ENCODE peak calls at places on chromosomes 12 and 14, in eight cellular contexts. O, C, P, J, Z, N, A and V are unnamed samples.

GRCh38 chr12:31265722-31266121 is 60.2 kb downstream of the SINHCAF start:
- DNase-seq in O (no peak), C (no peak), P (no peak), J (no peak), Z (no peak), N (no peak), A (no peak), V (no peak)

GRCh38 chr14:28773917-28774691 is 7.5 kb downstream of the FOXG1 start:
- DNase-seq in O (peak), C (no peak), P (no peak), J (no peak), Z (no peak), N (no peak), A (no peak), V (no peak)

GRCh38 chr14:99818503-99819036 is 25.4 kb downstream of the EML1 start:
- DNase-seq in O (no peak), C (no peak), P (no peak), J (no peak), Z (no peak), N (no peak), A (no peak), V (no peak)

GRCh38 chr12:115404761-115405470 is 720.9 kb upstream of the TBX3 start:
- DNase-seq in O (peak), C (no peak), P (no peak), J (no peak), Z (peak), N (no peak), A (no peak), V (peak)

GRCh38 chr12:93089805-93090569 is 160.9 kb upstream of the EEA1 start:
- DNase-seq in O (peak), C (no peak), P (no peak), J (no peak), Z (no peak), N (no peak), A (peak), V (no peak)

GRCh38 chr12:55932546-55932919 is 1.6 kb downstream of the DGKA start:
- DNase-seq in O (peak), C (no peak), P (no peak), J (no peak), Z (no peak), N (peak), A (peak), V (no peak)

GRCh38 chr12:93242154-93242958 is 135.4 kb upstream of the NUDT4 start:
- DNase-seq in O (no peak), C (no peak), P (no peak), J (no peak), Z (no peak), N (no peak), A (no peak), V (no peak)

GRCh38 chr14:100025111-100025510 is 40.1 kb upstream of the EVL start:
- DNase-seq in O (peak), C (no peak), P (peak), J (peak), Z (peak), N (peak), A (peak), V (no peak)

GRCh38 chr12:117098361-117099217 is 627 bp downstream of the TESC start:
- DNase-seq in O (peak), C (no peak), P (peak), J (no peak), Z (no peak), N (no peak), A (peak), V (no peak)

GRCh38 chr12:3214508-3215365 is 137.6 kb downstream of the TSPAN9 start:
- DNase-seq in O (no peak), C (no peak), P (no peak), J (no peak), Z (no peak), N (no peak), A (no peak), V (no peak)

GRCh38 chr12:89162704-89163261 is 189.5 kb downstream of the DUSP6 start:
- DNase-seq in O (peak), C (no peak), P (peak), J (no peak), Z (no peak), N (peak), A (peak), V (peak)

GRCh38 chr12:78181544-78182162 is 351.0 kb downstream of the NAV3 start:
- DNase-seq in O (peak), C (no peak), P (no peak), J (no peak), Z (peak), N (no peak), A (peak), V (no peak)

GRCh38 chr12:114683709-114684097 is 272 bp downstream of the TBX3 start:
- DNase-seq in O (no peak), C (no peak), P (no peak), J (no peak), Z (no peak), N (no peak), A (no peak), V (no peak)

GRCh38 chr14:23302290-23303225 is at the start of gene PPP1R3E:
- DNase-seq in O (peak), C (peak), P (peak), J (no peak), Z (peak), N (peak), A (peak), V (peak)

GRCh38 chr12:107731376-107731775 is 29.6 kb downstream of the PRDM4 start:
- DNase-seq in O (no peak), C (no peak), P (no peak), J (no peak), Z (no peak), N (no peak), A (no peak), V (no peak)

GRCh38 chr14:52458721-52459085 is 93.6 kb downstream of the TXNDC16 start:
- DNase-seq in O (no peak), C (no peak), P (no peak), J (no peak), Z (no peak), N (no peak), A (no peak), V (no peak)

GRCh38 chr12:59119676-59120075 is 199.4 kb upstream of the LRIG3 start:
- DNase-seq in O (no peak), C (no peak), P (no peak), J (no peak), Z (no peak), N (no peak), A (no peak), V (no peak)

GRCh38 chr12:65811968-65812700 is 12.1 kb upstream of the HMGA2 start:
- DNase-seq in O (no peak), C (no peak), P (no peak), J (no peak), Z (no peak), N (no peak), A (no peak), V (no peak)

GRCh38 chr12:79531547-79531946 is 159.2 kb downstream of the PAWR start:
- DNase-seq in O (peak), C (no peak), P (no peak), J (no peak), Z (peak), N (no peak), A (no peak), V (no peak)

GRCh38 chr12:12540261-12541013 is 22.2 kb downstream of the DUSP16 start:
- DNase-seq in O (no peak), C (no peak), P (no peak), J (no peak), Z (no peak), N (no peak), A (no peak), V (no peak)

GRCh38 chr12:92810370-92810769 is 107.6 kb downstream of the PLEKHG7 start:
- DNase-seq in O (no peak), C (no peak), P (no peak), J (no peak), Z (no peak), N (no peak), A (no peak), V (no peak)

GRCh38 chr12:64731683-64732082 is 27.5 kb downstream of the GNS start:
- DNase-seq in O (no peak), C (no peak), P (no peak), J (no peak), Z (no peak), N (no peak), A (no peak), V (no peak)

GRCh38 chr12:106254724-106255123 is 6.9 kb upstream of the CKAP4 start:
- DNase-seq in O (no peak), C (no peak), P (no peak), J (no peak), Z (no peak), N (no peak), A (no peak), V (no peak)

GRCh38 chr12:76060111-76060510 is 24.4 kb downstream of the NAP1L1 start:
- DNase-seq in O (no peak), C (no peak), P (no peak), J (no peak), Z (no peak), N (no peak), A (no peak), V (no peak)

GRCh38 chr14:41548666-41549065 is 58.0 kb upstream of the LRFN5 start:
- DNase-seq in O (no peak), C (no peak), P (no peak), J (no peak), Z (no peak), N (no peak), A (no peak), V (no peak)

GRCh38 chr12:104604070-104604994 is 147.6 kb downstream of the CHST11 start:
- DNase-seq in O (peak), C (peak), P (peak), J (peak), Z (no peak), N (peak), A (peak), V (no peak)

GRCh38 chr14:52954346-52955214 is 3.7 kb upstream of the FERMT2 start:
- DNase-seq in O (no peak), C (no peak), P (no peak), J (no peak), Z (no peak), N (no peak), A (no peak), V (no peak)

GRCh38 chr12:129607756-129608155 is 296.1 kb downstream of the TMEM132D start:
- DNase-seq in O (no peak), C (no peak), P (no peak), J (no peak), Z (no peak), N (no peak), A (no peak), V (no peak)

GRCh38 chr12:71840226-71840847 is 778 bp downstream of the TBC1D15 start:
- DNase-seq in O (peak), C (no peak), P (no peak), J (no peak), Z (peak), N (no peak), A (no peak), V (no peak)

GRCh38 chr14:22427771-22428228 is 161.2 kb downstream of the DAD1 start:
- DNase-seq in O (peak), C (no peak), P (no peak), J (no peak), Z (peak), N (peak), A (no peak), V (no peak)

GRCh38 chr12:76018111-76018510 is 13.5 kb downstream of the PHLDA1 start:
- DNase-seq in O (peak), C (no peak), P (no peak), J (no peak), Z (peak), N (peak), A (no peak), V (no peak)

GRCh38 chr12:104175726-104176247 is 37.8 kb upstream of the NFYB start:
- DNase-seq in O (no peak), C (no peak), P (no peak), J (no peak), Z (no peak), N (no peak), A (no peak), V (no peak)

GRCh38 chr14:77005559-77005958 is 22.9 kb downstream of the IRF2BPL start:
- DNase-seq in O (no peak), C (no peak), P (no peak), J (no peak), Z (no peak), N (no peak), A (no peak), V (no peak)

GRCh38 chr14:99296517-99296916 is 24.5 kb upstream of the BCL11B start:
- DNase-seq in O (no peak), C (no peak), P (no peak), J (no peak), Z (no peak), N (no peak), A (no peak), V (no peak)

GRCh38 chr12:84507914-84508313 is 404.7 kb downstream of the SLC6A15 start:
- DNase-seq in O (no peak), C (no peak), P (no peak), J (no peak), Z (no peak), N (no peak), A (no peak), V (no peak)

GRCh38 chr12:70983692-70984091 is 63.2 kb upstream of the PTPRR start:
- DNase-seq in O (no peak), C (no peak), P (no peak), J (no peak), Z (no peak), N (no peak), A (no peak), V (no peak)

GRCh38 chr14:87566986-87567385 is 426.0 kb downstream of the GALC start:
- DNase-seq in O (no peak), C (no peak), P (no peak), J (no peak), Z (no peak), N (no peak), A (no peak), V (no peak)

GRCh38 chr14:104086661-104087461 is 1.4 kb downstream of the ASPG start:
- DNase-seq in O (no peak), C (peak), P (peak), J (no peak), Z (no peak), N (no peak), A (peak), V (no peak)

GRCh38 chr14:74574706-74575105 is 37.3 kb downstream of the LTBP2 start:
- DNase-seq in O (no peak), C (peak), P (no peak), J (no peak), Z (no peak), N (no peak), A (no peak), V (no peak)

GRCh38 chr14:74574092-74574438 is 38.0 kb downstream of the LTBP2 start:
- DNase-seq in O (no peak), C (no peak), P (no peak), J (no peak), Z (no peak), N (no peak), A (no peak), V (no peak)

GRCh38 chr14:74575936-74576335 is 36.1 kb downstream of the LTBP2 start:
- DNase-seq in O (no peak), C (peak), P (no peak), J (no peak), Z (no peak), N (no peak), A (no peak), V (no peak)

GRCh38 chr14:74577247-74577947 is 34.6 kb downstream of the LTBP2 start:
- DNase-seq in O (no peak), C (peak), P (no peak), J (no peak), Z (no peak), N (no peak), A (no peak), V (no peak)

DNA sequence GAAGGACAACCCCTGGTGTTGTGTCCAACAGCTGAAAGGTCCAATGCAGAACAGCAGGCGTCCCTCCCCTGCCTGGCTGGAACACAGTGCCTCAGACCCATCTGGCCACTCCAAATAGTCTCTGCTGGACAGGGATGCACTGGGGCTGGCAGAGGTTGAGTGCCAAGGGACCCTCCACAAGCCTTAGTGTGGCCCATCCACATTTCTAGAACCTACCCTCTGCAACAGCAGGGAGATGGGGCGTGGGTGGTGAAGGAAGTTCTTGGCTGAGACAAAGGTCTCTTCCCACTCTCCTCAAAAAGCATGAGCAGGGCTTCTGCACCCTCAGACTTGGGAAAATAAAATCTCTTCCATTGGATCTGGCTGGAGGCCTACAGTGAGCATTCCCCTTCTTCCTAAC is 36.5 kb downstream of the LTBP2 start:
- DNase-seq in O (no peak), C (peak), P (no peak), J (no peak), Z (no peak), N (no peak), A (no peak), V (no peak)
- H3K27ac ChIP-seq in O (peak), C (no peak), P (no peak), J (no peak), Z (no peak), N (peak), A (no peak), V (peak)

GRCh38 chr14:64080452-64080851 is 213.7 kb downstream of the ESR2 start:
- DNase-seq in O (no peak), C (no peak), P (no peak), J (no peak), Z (no peak), N (no peak), A (no peak), V (no peak)

GRCh38 chr14:64081174-64081746 is 212.9 kb downstream of the ESR2 start:
- DNase-seq in O (no peak), C (no peak), P (no peak), J (no peak), Z (no peak), N (no peak), A (no peak), V (no peak)

GRCh38 chr14:64088647-64088964 is 205.6 kb downstream of the ESR2 start:
- DNase-seq in O (no peak), C (no peak), P (no peak), J (no peak), Z (no peak), N (no peak), A (no peak), V (no peak)

GRCh38 chr14:64082837-64083236 is 211.3 kb downstream of the ESR2 start:
- DNase-seq in O (no peak), C (peak), P (no peak), J (no peak), Z (no peak), N (peak), A (no peak), V (no peak)
- TF ChIP-seq EP300 in O (no peak), C (peak), P (peak), J (no peak), Z (no peak), N (no peak), A (no peak), V (peak)

DNA sequence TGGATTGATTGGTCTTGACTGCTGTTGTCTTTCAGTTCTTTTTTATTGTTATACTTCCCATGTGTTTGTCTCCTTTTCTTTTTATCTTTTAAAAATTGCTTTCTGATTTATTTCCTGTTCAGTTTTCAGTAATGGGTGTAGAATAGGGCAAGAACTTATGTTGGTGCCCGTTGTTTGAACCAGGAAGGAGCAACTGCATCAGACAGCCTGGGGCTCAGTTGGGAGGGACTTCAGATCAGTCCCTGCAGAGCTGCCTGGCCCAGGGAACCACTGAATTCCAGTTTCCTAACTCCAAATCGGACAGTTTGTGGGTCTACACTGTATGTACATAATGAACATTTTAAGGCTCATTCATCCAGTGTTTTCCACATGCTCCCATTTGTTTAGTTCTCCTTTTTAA is 64.9 kb downstream of the FBXO34 start:
- DNase-seq in O (peak), C (no peak), P (peak), J (no peak), Z (no peak), N (no peak), A (peak), V (no peak)
- H3K27ac ChIP-seq in O (no peak), C (no peak), P (no peak), J (no peak), Z (no peak), N (no peak), A (no peak), V (no peak)

GRCh38 chr12:57717846-57718640 is 20.5 kb downstream of the AGAP2 start:
- DNase-seq in O (no peak), C (no peak), P (no peak), J (no peak), Z (no peak), N (no peak), A (no peak), V (peak)

GRCh38 chr12:57717131-57717530 is 21.4 kb downstream of the AGAP2 start:
- DNase-seq in O (no peak), C (no peak), P (no peak), J (no peak), Z (no peak), N (no peak), A (no peak), V (peak)

GRCh38 chr12:57715786-57716185 is 21.9 kb downstream of the OS9 start:
- DNase-seq in O (no peak), C (no peak), P (no peak), J (no peak), Z (no peak), N (no peak), A (no peak), V (peak)

GRCh38 chr12:57718641-57719528 is 19.7 kb downstream of the AGAP2 start:
- DNase-seq in O (no peak), C (no peak), P (no peak), J (no peak), Z (no peak), N (no peak), A (no peak), V (peak)

GRCh38 chr12:57716305-57716704 is 22.2 kb downstream of the AGAP2 start:
- DNase-seq in O (no peak), C (no peak), P (no peak), J (no peak), Z (no peak), N (no peak), A (no peak), V (peak)
- TF ChIP-seq EP300 in O (no peak), C (no peak), P (no peak), J (no peak), Z (no peak), N (no peak), A (no peak), V (no peak)